ENCODE peak calls at places on chromosome X, in six cellular contexts. L is bronchial epithelial cell; K is lower leg skin; W is RCC 7860; P is T-helper 22 cell; J is stimulated activated CD4-positive, alpha-beta T cell treated with anti-CD3 and anti-CD28 coated beads, Interleukin-12 subunit alpha, Interleukin-12 subunit beta, amount 100 ng/mL, for 4 hours. G is an unnamed sample.

GRCh38 chrX:10549280-10549679 is 71.1 kb downstream of the MID1 start:
- DNase-seq in L (no peak), K (no peak), W (no peak), P (no peak), J (no peak), G (no peak)

GRCh38 chrX:18983711-18984380 is at the start of gene PHKA2:
- DNase-seq in L (no peak), K (peak), W (peak), P (no peak), J (peak), G (no peak)

GRCh38 chrX:10401239-10401638 is 219.1 kb downstream of the MID1 start:
- DNase-seq in L (peak), K (no peak), W (no peak), P (no peak), J (no peak), G (no peak)

GRCh38 chrX:98568795-98569194 is 1685.1 kb downstream of the RPA4 start:
- DNase-seq in L (no peak), K (no peak), W (no peak), P (no peak), J (no peak), G (no peak)

GRCh38 chrX:17719651-17720050 is 17.6 kb upstream of the SCML1 start:
- DNase-seq in L (no peak), K (no peak), W (no peak), P (no peak), J (no peak), G (no peak)

GRCh38 chrX:120749141-120749846 is 119.4 kb upstream of the C1GALT1C1 start:
- DNase-seq in L (no peak), K (no peak), W (no peak), P (no peak), J (no peak), G (no peak)

GRCh38 chrX:109936598-109936997 is 66.3 kb upstream of the TMEM164 start:
- DNase-seq in L (no peak), K (no peak), W (no peak), P (no peak), J (no peak), G (no peak)

GRCh38 chrX:136674270-136674986 is 26.5 kb downstream of the CD40LG start:
- DNase-seq in L (no peak), K (no peak), W (no peak), P (no peak), J (no peak), G (no peak)

GRCh38 chrX:130086414-130087207 is 23.7 kb downstream of the ELF4 start:
- DNase-seq in L (no peak), K (no peak), W (no peak), P (peak), J (peak), G (no peak)

GRCh38 chrX:41419082-41419481 is 28.1 kb upstream of the NYX start:
- DNase-seq in L (no peak), K (peak), W (no peak), P (no peak), J (no peak), G (no peak)

GRCh38 chrX:259692-260355 is 21.4 kb upstream of the PLCXD1 start:
- DNase-seq in L (no peak), K (peak), W (no peak), P (no peak), J (no peak), G (no peak)

GRCh38 chrX:74774988-74775387 is 150.3 kb downstream of the NEXMIF start:
- DNase-seq in L (no peak), K (no peak), W (no peak), P (no peak), J (no peak), G (no peak)

G was measured in kidney epithelial cell.